ENCODE peak calls at places on chromosomes 1 and 21, in nine cellular contexts. Q is AG04450, U is thoracic aorta, V is MM.1S, S is ovary, G is sigmoid colon, R is A549, C is breast epithelium, Z is tibial nerve. L is an unnamed sample. For H3K9me3, the result is how much of the 10 kb centered on the place peaks cover.

GRCh38 chr1:220881918-220882891 is 3.0 kb downstream of the HLX start:
- DNase-seq in Q (no peak), R (no peak), C (no peak), V (no peak), S (no peak), G (peak), U (no peak), Z (no peak), L (no peak)

GRCh38 chr1:30106125-30106524 is 617.3 kb downstream of the MATN1 start:
- DNase-seq in S (no peak), Z (no peak), C (no peak), Q (no peak), G (no peak), R (peak), V (no peak), U (no peak), L (no peak)

GRCh38 chr1:97143236-97143882 is 421.8 kb downstream of the PTBP2 start:
- DNase-seq in V (no peak), Q (no peak), U (no peak), Z (no peak), R (no peak), S (no peak), C (no peak), G (no peak), L (no peak)

GRCh38 chr21:46110499-46111192 is 12.7 kb downstream of the COL6A2 start:
- DNase-seq in S (peak), R (no peak), G (peak), C (peak), Q (no peak), Z (peak), V (no peak), U (peak), L (no peak)

GRCh38 chr1:227437495-227438008 is 119.3 kb upstream of the CDC42BPA start:
- DNase-seq in G (no peak), V (peak), U (no peak), Z (no peak), C (no peak), Q (no peak), S (no peak), R (peak), L (no peak)

GRCh38 chr1:215911406-215911968 is 344.4 kb downstream of the KCTD3 start:
- DNase-seq in U (no peak), C (no peak), S (no peak), V (no peak), Q (no peak), R (peak), G (no peak), Z (no peak), L (no peak)

GRCh38 chr1:29549001-29549400 is 312.7 kb downstream of the PTPRU start:
- DNase-seq in G (peak), Z (no peak), U (no peak), R (no peak), V (no peak), S (no peak), Q (no peak), C (no peak), L (no peak)

GRCh38 chr1:98048234-98048633 is 127.4 kb upstream of the DPYD start:
- DNase-seq in S (peak), G (peak), R (peak), V (peak), Q (peak), Z (peak), C (peak), U (no peak), L (peak)

GRCh38 chr21:36059823-36060158 is 535 bp downstream of the SETD4 start:
- DNase-seq in U (peak), S (no peak), G (peak), C (no peak), Q (no peak), R (no peak), V (no peak), Z (no peak), L (no peak)

GRCh38 chr1:114282751-114283403 is 129.2 kb upstream of the SYT6 start:
- DNase-seq in G (peak), Z (peak), S (peak), R (peak), C (peak), U (peak), Q (peak), V (peak), L (peak)

GRCh38 chr1:235105051-235106043 is 23.3 kb downstream of the TOMM20 start:
- DNase-seq in S (no peak), V (peak), Q (no peak), U (no peak), G (no peak), Z (no peak), R (no peak), C (no peak), L (no peak)

GRCh38 chr1:246280551-246280950 is 226.5 kb downstream of the SMYD3 start:
- DNase-seq in Q (no peak), Z (no peak), G (no peak), C (no peak), S (no peak), U (no peak), R (peak), V (no peak), L (no peak)

GRCh38 chr1:219119839-219120238 is 53.8 kb upstream of the LYPLAL1 start:
- DNase-seq in U (no peak), S (no peak), Q (no peak), C (no peak), V (no peak), G (no peak), Z (no peak), R (peak), L (no peak)

GRCh38 chr1:65812065-65812464 is 19.4 kb downstream of the PDE4B start:
- DNase-seq in S (no peak), U (no peak), V (peak), R (no peak), C (no peak), Q (peak), Z (no peak), G (no peak), L (no peak)

GRCh38 chr1:117657949-117658660 is 52.3 kb downstream of the TENT5C start:
- DNase-seq in Z (no peak), G (no peak), R (no peak), U (no peak), C (no peak), Q (no peak), S (no peak), V (no peak), L (no peak)

GRCh38 chr1:36425791-36426190 is 24.5 kb downstream of the OSCP1 start:
- DNase-seq in V (no peak), S (no peak), R (no peak), Q (no peak), C (no peak), G (no peak), U (no peak), Z (no peak), L (no peak)

GRCh38 chr1:212097360-212097759 is 61.8 kb downstream of the DTL start:
- DNase-seq in U (no peak), S (no peak), Q (no peak), G (no peak), V (no peak), Z (no peak), R (no peak), C (no peak), L (no peak)

GRCh38 chr1:85074365-85074964 is 26.2 kb upstream of the MCOLN3 start:
- DNase-seq in Q (no peak), U (no peak), S (no peak), Z (no peak), C (no peak), R (no peak), G (no peak), V (no peak), L (no peak)

GRCh38 chr1:107057197-107058133 is 991 bp downstream of the PRMT6 start:
- DNase-seq in U (peak), V (peak), G (peak), S (peak), Q (peak), Z (peak), C (peak), R (no peak), L (peak)

GRCh38 chr1:19209439-19209989 is 552 bp downstream of the UBR4 start:
- DNase-seq in V (peak), Z (peak), G (peak), Q (no peak), S (no peak), U (no peak), R (peak), C (peak), L (no peak)

GRCh38 chr1:36497207-36497606 is 14.5 kb upstream of the CSF3R start:
- DNase-seq in Z (no peak), V (no peak), R (no peak), C (no peak), U (no peak), S (no peak), G (no peak), Q (no peak), L (no peak)

GRCh38 chr1:14606632-14607031 is 8.1 kb downstream of the KAZN start:
- DNase-seq in V (no peak), G (no peak), S (no peak), U (no peak), R (no peak), Z (no peak), C (no peak), Q (no peak), L (no peak)

GRCh38 chr1:32780628-32781267 is 36.4 kb downstream of the YARS1 start:
- DNase-seq in C (no peak), Z (no peak), Q (no peak), S (no peak), V (no peak), R (no peak), U (no peak), G (no peak), L (no peak)

GRCh38 chr21:45586289-45586858 is 44.1 kb upstream of the SLC19A1 start:
- DNase-seq in R (no peak), G (no peak), Z (no peak), S (no peak), U (no peak), C (no peak), V (no peak), Q (no peak), L (no peak)

GRCh38 chr1:228935855-228936727 is 200.8 kb downstream of the RHOU start:
- DNase-seq in G (no peak), C (no peak), Z (no peak), V (no peak), S (no peak), R (no peak), U (no peak), Q (no peak), L (no peak)

GRCh38 chr1:41626146-41626545 is 141.7 kb upstream of the EDN2 start:
- DNase-seq in S (no peak), C (no peak), R (no peak), G (peak), Z (no peak), V (no peak), Q (no peak), U (no peak), L (no peak)

GRCh38 chr1:53121319-53122172 is 20.9 kb downstream of the SLC1A7 start:
- DNase-seq in V (no peak), G (peak), Z (no peak), U (no peak), Q (no peak), C (peak), R (no peak), S (peak), L (no peak)

GRCh38 chr1:41394918-41395598 is 33.8 kb downstream of the FOXO6 start:
- DNase-seq in G (peak), C (no peak), U (no peak), S (no peak), Z (no peak), Q (no peak), V (no peak), R (no peak), L (no peak)

GRCh38 chr1:8886589-8886988 is 8.1 kb upstream of the ENO1 start:
- DNase-seq in Q (no peak), C (no peak), R (no peak), G (no peak), S (no peak), Z (no peak), U (no peak), V (no peak), L (no peak)

GRCh38 chr21:37983336-37984095 is 67.3 kb upstream of the KCNJ6 start:
- DNase-seq in U (no peak), V (no peak), R (peak), Z (no peak), G (no peak), C (no peak), S (no peak), Q (no peak), L (no peak)

GRCh38 chr1:52702886-52703787 is 5.0 kb upstream of the COA7 start:
- DNase-seq in Q (no peak), G (peak), V (peak), S (peak), R (peak), Z (peak), U (peak), C (peak), L (peak)

GRCh38 chr1:38009088-38009840 is 3.3 kb upstream of the UTP11 start:
- DNase-seq in C (no peak), V (no peak), Z (no peak), R (no peak), S (peak), U (no peak), G (peak), Q (no peak), L (peak)

GRCh38 chr1:178651742-178652141 is 73.3 kb upstream of the RALGPS2 start:
- DNase-seq in Q (no peak), R (no peak), U (no peak), G (no peak), C (no peak), Z (no peak), S (no peak), V (no peak), L (no peak)

GRCh38 chr1:190029441-190029840 is 448.2 kb downstream of the BRINP3 start:
- DNase-seq in V (no peak), R (peak), G (no peak), S (no peak), Q (no peak), C (no peak), U (no peak), Z (no peak), L (no peak)

GRCh38 chr1:156006666-156007376 is 13.9 kb downstream of the SSR2 start:
- DNase-seq in G (no peak), C (peak), V (no peak), R (no peak), Z (no peak), U (no peak), S (no peak), Q (no peak), L (no peak)

GRCh38 chr1:167666416-167666815 is 36.4 kb downstream of the RCSD1 start:
- DNase-seq in R (no peak), U (no peak), Z (no peak), Q (no peak), V (no peak), C (no peak), G (no peak), S (no peak), L (no peak)

DNA sequence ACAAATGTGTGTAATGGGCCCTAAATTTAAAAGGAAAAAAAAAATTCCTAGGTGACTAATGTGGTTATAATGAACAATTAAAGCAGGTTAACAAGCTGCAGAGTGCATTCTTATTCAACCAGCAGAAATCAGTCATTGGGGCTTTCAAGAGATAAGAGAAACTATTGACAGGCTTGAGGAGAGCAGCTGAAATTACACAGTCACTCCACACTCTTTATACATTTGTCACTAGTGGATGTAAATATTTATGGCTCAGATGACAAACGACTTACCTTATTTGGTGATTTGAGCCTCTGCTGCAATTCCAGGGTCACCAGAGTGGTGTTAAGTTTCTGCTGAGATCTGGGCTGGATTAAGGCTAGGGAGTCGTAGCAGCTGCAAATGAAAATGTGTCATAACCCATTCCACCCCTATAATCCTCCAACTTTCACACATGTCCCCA is 896.3 kb downstream of the TTLL7 start:
- DNase-seq in R (no peak), Q (no peak), C (no peak), Z (no peak), G (no peak), S (no peak), U (no peak), V (no peak), L (no peak)
- H3K9me3 ChIP-seq in R (under half), Q (under half), C (under half), Z (under half), G (under half), S (under half), U (under half), V (under half), L (under half)

GRCh38 chr1:225611537-225612223 is 41.2 kb downstream of the ENAH start:
- DNase-seq in Z (no peak), S (no peak), G (no peak), C (no peak), R (no peak), V (no peak), U (no peak), Q (no peak), L (no peak)

GRCh38 chr1:225612265-225612664 is 40.7 kb downstream of the ENAH start:
- DNase-seq in Q (no peak), V (no peak), C (no peak), R (no peak), U (no peak), G (no peak), S (no peak), Z (no peak), L (no peak)

GRCh38 chr1:225613006-225613405 is 39.9 kb downstream of the ENAH start:
- DNase-seq in U (no peak), S (no peak), Z (no peak), V (no peak), C (no peak), R (no peak), G (no peak), Q (no peak), L (no peak)

GRCh38 chr1:225608014-225608796 is 44.7 kb downstream of the ENAH start:
- DNase-seq in Z (no peak), S (no peak), C (no peak), V (no peak), U (no peak), R (no peak), G (no peak), Q (no peak), L (no peak)

GRCh38 chr1:225610539-225610938 is 42.4 kb downstream of the ENAH start:
- DNase-seq in S (no peak), Z (no peak), R (no peak), V (no peak), C (no peak), G (no peak), Q (no peak), U (no peak), L (no peak)
- H3K27ac ChIP-seq in S (peak), Z (no peak), R (no peak), V (no peak), C (no peak), G (peak), Q (no peak), U (no peak), L (no peak)

GRCh38 chr1:2861988-2862430 is 60.5 kb upstream of the TTC34 start:
- DNase-seq in U (no peak), C (no peak), S (no peak), G (no peak), R (no peak), Z (no peak), V (no peak), Q (no peak), L (no peak)

GRCh38 chr1:2861143-2861987 is 59.9 kb upstream of the TTC34 start:
- DNase-seq in Z (no peak), S (no peak), C (no peak), V (no peak), U (no peak), G (no peak), R (no peak), Q (no peak), L (no peak)

GRCh38 chr1:2863149-2863963 is 61.9 kb upstream of the TTC34 start:
- DNase-seq in U (no peak), S (no peak), R (no peak), V (no peak), G (no peak), Z (no peak), Q (no peak), C (no peak), L (no peak)

GRCh38 chr1:2864203-2864905 is 62.9 kb upstream of the TTC34 start:
- DNase-seq in V (no peak), Z (no peak), S (no peak), R (no peak), Q (no peak), U (no peak), C (no peak), G (no peak), L (no peak)

DNA sequence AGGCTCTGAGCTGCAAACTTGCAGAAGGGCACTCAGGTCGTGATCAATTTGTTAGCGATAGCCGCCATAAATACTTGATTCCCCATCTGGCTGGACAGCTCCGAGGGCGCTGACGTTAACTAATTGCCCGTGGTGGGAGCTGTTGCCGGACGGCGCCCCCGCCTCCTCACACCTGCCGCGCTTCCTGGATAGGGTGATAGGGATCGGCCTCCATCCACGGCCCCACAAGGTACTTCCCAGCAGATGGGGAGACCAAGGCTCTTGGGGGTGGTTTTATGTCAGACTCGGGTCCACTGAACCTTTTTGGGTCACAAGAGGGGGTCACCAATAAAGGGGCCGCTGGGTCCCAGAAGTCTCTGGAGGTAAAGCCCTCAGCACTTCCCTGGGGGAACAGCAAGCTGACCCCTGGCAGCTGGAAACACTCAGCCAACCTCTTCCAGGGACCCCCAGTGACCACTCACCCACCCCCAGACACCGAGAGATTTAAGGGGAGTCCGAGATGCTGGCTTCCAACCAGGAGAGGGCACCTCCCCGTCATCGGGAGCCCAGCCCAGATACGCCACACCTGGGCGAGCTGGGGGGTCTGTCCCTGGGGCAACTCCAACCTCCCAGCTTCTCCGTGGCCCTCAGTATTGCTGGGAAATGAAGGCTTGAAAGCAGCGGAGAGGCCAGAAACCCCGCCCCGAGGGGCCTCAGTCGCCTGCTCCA is 61.1 kb upstream of the TTC34 start:
- DNase-seq in S (no peak), V (no peak), G (no peak), Q (no peak), C (no peak), Z (no peak), U (no peak), R (no peak), L (no peak)
- H3K9me3 ChIP-seq in S (under half), V (under half), G (under half), Q (half or more), C (under half), Z (under half), U (under half), R (under half), L (under half)

GRCh38 chr21:42438316-42439205 is 34.9 kb downstream of the UBASH3A start:
- DNase-seq in C (no peak), R (no peak), V (no peak), Q (no peak), Z (no peak), G (no peak), U (no peak), S (no peak), L (no peak)
- H3K27ac ChIP-seq in C (no peak), R (no peak), V (no peak), Q (no peak), Z (no peak), G (no peak), U (no peak), S (no peak), L (no peak)

DNA sequence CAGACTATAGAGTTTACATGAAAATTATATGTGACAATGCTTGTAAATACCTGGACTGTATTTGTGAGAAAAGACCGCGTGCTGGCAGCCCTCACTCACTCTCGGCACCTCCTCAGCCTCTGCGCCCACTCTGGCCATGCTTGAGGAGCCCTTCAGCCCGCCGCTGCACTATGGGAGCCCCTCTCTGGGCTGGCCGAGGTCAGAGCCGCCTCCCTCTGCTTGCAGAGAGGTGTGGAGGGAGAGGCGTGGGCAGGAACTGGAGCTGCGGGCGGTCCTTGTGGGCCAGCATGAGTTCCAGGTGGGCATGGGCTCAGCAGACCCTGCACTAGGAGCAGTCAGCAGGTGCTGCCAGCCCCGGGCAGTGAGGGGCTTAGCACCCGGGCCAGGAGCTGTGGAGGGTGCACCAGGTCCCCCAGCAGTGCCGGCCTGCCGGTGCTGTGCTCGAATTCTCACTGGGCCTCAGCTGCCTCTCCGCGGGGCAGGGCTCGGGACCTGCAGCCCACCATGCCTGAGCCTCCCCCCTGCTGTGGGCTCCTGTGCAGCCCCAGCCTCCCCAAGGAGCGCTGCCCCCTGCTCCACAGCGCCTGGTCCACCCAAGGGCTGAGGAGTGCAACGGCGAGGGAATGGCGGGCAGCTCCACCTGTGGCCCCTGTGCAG is 482.5 kb downstream of the AGBL4 start:
- DNase-seq in Q (no peak), C (no peak), V (no peak), G (no peak), S (no peak), Z (no peak), R (no peak), U (no peak), L (no peak)
- H3K9me3 ChIP-seq in Q (under half), C (under half), V (under half), G (under half), S (under half), Z (under half), R (under half), U (under half), L (under half)